ENCODE peak calls at places on chromosome 22, in eight cellular contexts. Y, T, F, L, W, J, Q and N are unnamed samples.

GRCh38 chr22:35318346-35319215 is 18.9 kb downstream of the TOM1 start:
- DNase-seq in Y (no peak), T (no peak), F (no peak), L (no peak), W (no peak), J (no peak), Q (no peak), N (no peak)

GRCh38 chr22:47295226-47295901 is 532.9 kb downstream of the TBC1D22A start:
- DNase-seq in Y (no peak), T (no peak), F (no peak), L (peak; percentile 44), W (no peak), J (no peak), Q (no peak), N (no peak)

GRCh38 chr22:21841422-21841821 is 26.0 kb downstream of the MAPK1 start:
- DNase-seq in Y (no peak), T (no peak), F (no peak), L (no peak), W (no peak), J (no peak), Q (no peak), N (no peak)

GRCh38 chr22:46578824-46579561 is 41.2 kb upstream of the GRAMD4 start:
- DNase-seq in Y (no peak), T (no peak), F (no peak), L (peak; percentile 81), W (peak; percentile 35), J (no peak), Q (no peak), N (no peak)

GRCh38 chr22:41900652-41901312 is 14.1 kb downstream of the SHISA8 start:
- DNase-seq in Y (no peak), T (no peak), F (no peak), L (no peak), W (no peak), J (no peak), Q (no peak), N (no peak)

GRCh38 chr22:33513388-33514336 is 406.6 kb downstream of the LARGE1 start:
- DNase-seq in Y (no peak), T (no peak), F (no peak), L (no peak), W (peak; percentile 62), J (peak; percentile 33), Q (no peak), N (no peak)

GRCh38 chr22:32926600-32926999 is 125.1 kb downstream of the TIMP3 start:
- DNase-seq in Y (no peak), T (peak; percentile 29), F (no peak), L (no peak), W (peak; percentile 50), J (peak; percentile 39), Q (no peak), N (no peak)

GRCh38 chr22:33969052-33969451 is 48.8 kb upstream of the LARGE1 start:
- DNase-seq in Y (no peak), T (no peak), F (no peak), L (no peak), W (no peak), J (no peak), Q (no peak), N (no peak)

GRCh38 chr22:43144949-43145348 is 1.8 kb upstream of the MCAT start:
- DNase-seq in Y (no peak), T (no peak), F (no peak), L (no peak), W (no peak), J (no peak), Q (no peak), N (no peak)

GRCh38 chr22:35568751-35569725 is 28.4 kb downstream of the RASD2 start:
- DNase-seq in Y (no peak), T (no peak), F (no peak), L (no peak), W (peak; percentile 73), J (peak; percentile 44), Q (no peak), N (no peak)

GRCh38 chr22:37843746-37844089 is 416 bp downstream of the ANKRD54 start:
- DNase-seq in Y (peak; percentile 60), T (no peak), F (peak; percentile 33), L (peak; percentile 74), W (no peak), J (no peak), Q (peak; percentile 17), N (peak; percentile 17)

GRCh38 chr22:39715778-39716495 is 145.4 kb downstream of the CACNA1I start:
- DNase-seq in Y (no peak), T (no peak), F (no peak), L (no peak), W (no peak), J (no peak), Q (no peak), N (no peak)

GRCh38 chr22:37818397-37819099 is 4.6 kb upstream of the GALR3 start:
- DNase-seq in Y (peak; percentile 71), T (peak; percentile 70), F (peak; percentile 69), L (peak; percentile 83), W (peak; percentile 38), J (peak; percentile 33), Q (no peak), N (peak; percentile 56)